ENCODE peak calls at places on chromosomes 2 and 18, in nine cellular contexts. J, E, W, Y, U, Q, F, S and M are unnamed samples. For H3K27me3, the result is how much of the 10 kb centered on the place peaks cover.

GRCh38 chr2:201779996-201780673 is 598 bp downstream of the ALS2 start:
- DNase-seq in Y (no peak), S (peak), J (no peak), Q (peak), U (no peak), W (no peak), F (no peak), E (no peak), M (no peak)

GRCh38 chr2:197078535-197078934 is 152.0 kb upstream of the PGAP1 start:
- DNase-seq in S (no peak), U (no peak), F (no peak), Q (no peak), J (no peak), Y (no peak), W (no peak), E (no peak), M (no peak)

GRCh38 chr2:202185816-202186221 is 52.6 kb downstream of the SUMO1 start:
- DNase-seq in J (no peak), Y (no peak), E (no peak), F (no peak), U (no peak), W (no peak), Q (no peak), S (no peak), M (no peak)

GRCh38 chr2:45009303-45009927 is at the start of gene SIX2:
- DNase-seq in W (peak), S (peak), Y (peak), F (peak), U (peak), E (peak), Q (peak), J (peak), M (peak)

GRCh38 chr2:4618630-4619228 is 915.4 kb downstream of the DCDC2C start:
- DNase-seq in J (no peak), F (no peak), W (no peak), S (no peak), E (no peak), U (no peak), Y (no peak), Q (no peak), M (no peak)

GRCh38 chr2:118669639-118670038 is 177.8 kb downstream of the EN1 start:
- DNase-seq in F (no peak), S (no peak), E (no peak), Q (no peak), W (no peak), Y (no peak), J (no peak), U (no peak), M (no peak)

GRCh38 chr2:43676322-43677050 is at the start of gene C1GALT1C1L:
- DNase-seq in E (peak), F (peak), S (peak), Q (peak), W (no peak), J (no peak), Y (peak), U (peak), M (peak)

GRCh38 chr2:224802407-224802806 is 86.2 kb upstream of the CCDC195 start:
- DNase-seq in F (no peak), E (no peak), Q (no peak), U (no peak), Y (no peak), S (no peak), W (no peak), J (no peak), M (no peak)

GRCh38 chr18:57544958-57545661 is 41.4 kb downstream of the FECH start:
- DNase-seq in J (no peak), Q (no peak), E (no peak), S (no peak), Y (no peak), F (no peak), W (no peak), U (no peak), M (no peak)

GRCh38 chr18:72941001-72941400 is 73.2 kb upstream of the NETO1 start:
- DNase-seq in F (no peak), U (no peak), W (no peak), Q (no peak), J (no peak), E (no peak), S (no peak), Y (no peak), M (no peak)

GRCh38 chr2:205267323-205267722 is 415.0 kb upstream of the NRP2 start:
- DNase-seq in W (no peak), F (no peak), S (no peak), E (no peak), Q (no peak), J (no peak), U (no peak), Y (no peak), M (no peak)

GRCh38 chr2:101815154-101815553 is 117.6 kb downstream of the MAP4K4 start:
- DNase-seq in Y (no peak), F (no peak), S (no peak), E (no peak), W (no peak), J (no peak), U (no peak), Q (no peak), M (no peak)

GRCh38 chr2:229154381-229154780 is 116.7 kb downstream of the PID1 start:
- DNase-seq in Q (no peak), J (no peak), F (no peak), W (no peak), S (no peak), E (no peak), U (no peak), Y (no peak), M (no peak)

GRCh38 chr2:195649629-195650190 is 7.3 kb upstream of the SLC39A10 start:
- DNase-seq in S (no peak), U (no peak), E (no peak), W (no peak), F (no peak), J (no peak), Y (no peak), Q (no peak), M (no peak)

GRCh38 chr18:10006261-10006903 is 92.6 kb downstream of the VAPA start:
- DNase-seq in S (no peak), W (no peak), U (no peak), J (no peak), E (peak), F (no peak), Q (peak), Y (no peak), M (no peak)

GRCh38 chr2:27855476-27855875 is 34.7 kb downstream of the RBKS start:
- DNase-seq in U (no peak), Y (no peak), F (no peak), J (no peak), Q (no peak), S (no peak), E (no peak), W (no peak), M (no peak)

GRCh38 chr2:66563473-66563872 is 128.5 kb downstream of the MEIS1 start:
- DNase-seq in Y (no peak), S (no peak), U (no peak), J (no peak), W (no peak), F (peak), Q (no peak), E (no peak), M (no peak)

GRCh38 chr2:38600242-38600891 is 2.4 kb downstream of the HNRNPLL start:
- DNase-seq in Y (no peak), J (no peak), F (no peak), U (no peak), W (no peak), E (no peak), Q (no peak), S (peak), M (no peak)

GRCh38 chr2:223114170-223114569 is 62.2 kb downstream of the KCNE4 start:
- DNase-seq in J (no peak), Y (no peak), F (no peak), S (no peak), Q (no peak), E (no peak), W (no peak), U (no peak), M (no peak)

GRCh38 chr2:230814616-230815015 is 50.1 kb upstream of the ITM2C start:
- DNase-seq in S (no peak), J (no peak), U (no peak), E (no peak), F (peak), Q (no peak), W (no peak), Y (no peak), M (no peak)

GRCh38 chr2:20757405-20758090 is 65.4 kb downstream of the LDAH start:
- DNase-seq in Q (no peak), Y (no peak), U (no peak), F (no peak), J (no peak), S (no peak), E (no peak), W (no peak), M (no peak)

GRCh38 chr2:189076131-189076530 is 102.0 kb downstream of the COL3A1 start:
- DNase-seq in Q (no peak), Y (no peak), J (no peak), W (no peak), S (no peak), F (no peak), U (no peak), E (no peak), M (no peak)

GRCh38 chr2:201880620-201881381 is 74.5 kb downstream of the CDK15 start:
- DNase-seq in S (no peak), W (no peak), F (peak), Q (peak), E (no peak), J (no peak), Y (no peak), U (no peak), M (no peak)

GRCh38 chr18:48724455-48724854 is 185.6 kb downstream of the CTIF start:
- DNase-seq in W (no peak), E (no peak), F (no peak), Q (no peak), U (no peak), S (no peak), Y (no peak), J (no peak), M (no peak)

GRCh38 chr2:169462896-169463695 is 16.2 kb upstream of the BBS5 start:
- DNase-seq in E (no peak), Q (no peak), W (no peak), U (no peak), Y (no peak), F (no peak), S (no peak), J (no peak), M (no peak)

DNA sequence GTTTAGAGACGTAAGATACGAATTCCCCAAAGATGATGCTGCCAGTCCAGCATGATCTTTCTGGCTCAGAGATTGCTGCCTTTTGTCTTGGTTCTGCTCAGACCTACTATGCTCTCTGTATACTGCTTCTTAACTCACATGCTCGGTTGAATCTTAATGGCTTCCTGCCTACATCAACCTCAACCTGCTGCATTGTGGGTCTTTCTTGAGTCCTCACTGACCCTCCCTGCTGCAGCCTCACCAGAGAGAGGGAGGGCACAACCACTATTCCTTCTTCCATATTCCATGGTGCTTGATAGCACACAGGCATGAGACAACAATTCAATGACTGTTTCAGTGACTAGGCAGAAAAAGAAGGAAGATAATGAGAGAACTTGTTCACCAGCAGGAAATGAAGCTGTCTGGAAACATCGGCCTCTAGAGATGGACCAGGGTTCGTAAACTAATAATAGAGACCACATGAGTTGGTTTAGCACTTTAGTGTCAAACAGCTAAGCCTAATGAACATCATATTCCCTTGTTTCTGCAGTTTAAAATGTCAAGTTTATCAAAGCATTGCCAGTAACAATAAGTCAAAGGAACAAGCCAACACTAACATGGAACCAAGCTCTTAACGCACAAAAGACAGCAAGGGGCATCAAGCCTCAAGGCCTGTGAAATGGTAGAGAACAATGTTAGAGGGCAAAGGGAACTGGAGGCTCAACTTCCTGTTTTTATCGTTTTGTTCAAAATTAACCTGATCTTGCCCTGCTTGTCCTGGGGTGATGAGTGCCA is 333.9 kb downstream of the PDE11A start:
- DNase-seq in U (no peak), Q (no peak), S (no peak), W (peak), F (no peak), J (no peak), Y (no peak), E (no peak), M (no peak)
- H3K27me3 ChIP-seq in U (under half), Q (under half), S (under half), W (under half), F (under half), J (under half), Y (under half), E (under half), M (under half)

GRCh38 chr2:68740184-68740914 is 5.7 kb downstream of the ARHGAP25 start:
- DNase-seq in J (no peak), E (no peak), W (peak), U (no peak), F (no peak), S (no peak), Q (no peak), Y (no peak), M (no peak)
- TF ChIP-seq EP300 in J (no peak), E (no peak), W (no peak), U (no peak), F (no peak), S (no peak), Q (no peak), Y (no peak), M (no peak)

DNA sequence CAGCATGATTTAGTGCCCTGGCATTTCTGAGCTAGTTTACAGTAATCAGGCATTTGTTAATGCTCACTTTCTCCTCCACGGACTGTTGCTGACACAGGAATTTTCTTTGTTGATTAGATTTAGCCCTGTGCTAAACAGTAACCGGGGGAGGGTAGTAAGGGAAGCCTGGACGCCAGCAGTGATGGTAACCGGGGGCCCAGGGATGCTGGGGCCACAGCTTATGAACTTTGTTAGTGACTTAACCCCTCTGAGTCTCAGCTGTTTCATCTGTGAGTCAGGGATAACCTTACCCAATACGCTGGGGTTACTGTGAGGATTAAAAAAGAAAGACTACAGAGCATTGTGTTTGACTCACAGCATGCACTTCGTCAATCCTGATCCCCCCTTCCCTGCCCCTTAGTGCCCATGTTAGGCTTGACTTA is 33.5 kb downstream of the KLHL29 start:
- DNase-seq in Q (no peak), W (no peak), F (no peak), E (no peak), S (no peak), J (no peak), U (no peak), Y (no peak), M (no peak)
- H3K27me3 ChIP-seq in Q (under half), W (under half), F (half or more), E (under half), S (under half), J (under half), U (under half), Y (under half), M (under half)

GRCh38 chr2:127359520-127359919 is 28.3 kb downstream of the MAP3K2 start:
- DNase-seq in Y (no peak), W (no peak), Q (no peak), J (no peak), U (no peak), F (no peak), S (no peak), E (no peak), M (no peak)
- TF ChIP-seq EP300 in Y (no peak), W (no peak), Q (no peak), J (no peak), U (no peak), F (no peak), S (no peak), E (no peak), M (no peak)

GRCh38 chr2:173612354-173612753 is 257.7 kb downstream of the CDCA7 start:
- DNase-seq in W (no peak), Q (no peak), J (no peak), S (no peak), Y (no peak), F (no peak), U (no peak), E (no peak), M (no peak)

GRCh38 chr2:173613386-173613785 is 258.7 kb downstream of the CDCA7 start:
- DNase-seq in Q (no peak), W (no peak), U (no peak), E (no peak), Y (no peak), J (no peak), F (no peak), S (no peak), M (no peak)

DNA sequence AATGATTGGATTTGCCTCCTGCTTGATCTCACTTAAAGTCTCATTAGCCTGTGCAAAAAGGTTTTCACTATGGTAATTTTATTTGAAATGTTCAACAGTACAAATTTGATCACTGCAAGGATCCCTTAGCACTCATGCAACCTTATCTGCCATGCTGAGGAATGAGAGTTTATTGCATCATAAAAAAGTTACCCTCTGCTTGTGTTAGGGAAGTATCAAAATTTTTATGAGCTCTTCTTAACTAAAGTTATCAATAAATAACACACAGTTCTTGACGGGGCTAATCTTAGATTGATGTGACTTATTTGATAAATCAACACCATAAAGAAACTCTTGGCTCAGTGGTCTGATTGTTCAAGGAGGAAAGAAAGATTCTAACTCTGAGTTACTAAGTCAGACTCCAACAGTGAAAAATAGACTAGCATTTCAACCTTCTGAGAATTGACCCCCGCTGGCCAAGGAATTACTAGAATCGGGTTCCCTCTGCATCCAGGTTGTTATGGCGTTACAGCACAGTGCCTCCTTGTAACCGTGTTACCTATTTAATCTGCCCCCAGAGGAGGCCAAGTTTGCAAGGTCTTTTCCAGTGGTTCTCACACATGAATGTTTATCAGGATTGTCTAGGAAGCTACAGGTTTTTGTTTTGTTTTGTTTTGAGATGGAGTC is 259.7 kb downstream of the CDCA7 start:
- DNase-seq in E (no peak), W (no peak), F (no peak), S (no peak), U (no peak), J (no peak), Q (no peak), Y (no peak), M (no peak)
- H3K27me3 ChIP-seq in E (under half), W (under half), F (under half), S (under half), U (under half), J (under half), Q (under half), Y (under half), M (under half)

DNA sequence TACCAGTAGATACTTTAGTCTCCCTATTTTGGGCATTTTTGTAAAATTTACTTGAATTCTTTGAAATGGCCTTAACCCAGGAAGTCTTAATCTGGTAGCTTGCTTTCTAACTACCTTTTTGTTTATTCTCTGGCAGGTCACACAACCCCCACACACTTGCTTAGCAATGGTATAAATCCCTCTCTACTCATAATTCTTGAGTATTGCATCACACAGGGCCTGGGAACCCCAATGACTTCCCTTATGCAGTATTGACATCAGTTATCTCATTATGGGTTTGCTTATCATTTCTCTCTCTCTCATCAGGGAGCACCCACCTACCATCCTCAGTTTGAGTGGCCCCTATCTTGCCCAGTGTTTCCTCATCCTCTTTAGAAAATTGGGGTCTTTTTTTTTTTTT is 207.1 kb downstream of the KCNS3 start:
- DNase-seq in Y (no peak), S (no peak), J (no peak), F (no peak), Q (no peak), W (no peak), U (no peak), E (no peak), M (no peak)
- TF ChIP-seq EP300 in Y (no peak), S (no peak), J (no peak), F (no peak), Q (no peak), W (no peak), U (no peak), E (no peak), M (no peak)

DNA sequence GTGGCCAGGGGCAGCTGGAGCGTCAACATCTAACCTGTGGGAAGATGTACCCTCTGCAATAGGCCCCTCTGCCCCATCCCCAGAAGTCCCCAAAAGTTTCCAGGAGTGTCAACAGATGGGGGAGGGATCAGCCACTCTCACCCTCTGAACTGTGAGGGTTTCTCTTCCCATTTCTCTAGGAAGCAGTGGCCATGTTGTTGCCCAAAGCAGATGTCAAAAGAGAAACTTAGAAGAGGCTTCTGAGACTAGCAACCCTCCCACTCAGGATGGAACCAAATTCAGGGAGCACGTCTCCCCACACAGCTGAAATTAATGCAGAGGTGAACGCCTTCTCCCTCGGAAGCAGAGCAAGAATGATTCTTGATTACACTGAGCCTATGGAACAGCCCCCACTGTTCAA is 70.3 kb downstream of the ARL4C start:
- DNase-seq in U (no peak), S (no peak), J (no peak), Q (no peak), W (no peak), E (no peak), Y (no peak), F (no peak), M (no peak)
- H3K27me3 ChIP-seq in U (under half), S (under half), J (under half), Q (under half), W (under half), E (under half), Y (under half), F (under half), M (under half)